ENCODE peak calls at places on chromosomes 5 and 9, in six cellular contexts. E, Z, W, K, Q and L are unnamed samples. For H3K9me3, the result is how much of the 10 kb centered on the place peaks cover.

GRCh38 chr5:54832066-54832465 is 153.3 kb downstream of the ESM1 start:
- DNase-seq in K (peak), Z (no peak), W (no peak), Q (no peak), E (no peak), L (peak)

GRCh38 chr9:121026260-121026691 is 23.8 kb downstream of the C5 start:
- DNase-seq in E (no peak), K (no peak), Q (no peak), W (no peak), Z (no peak), L (peak)

GRCh38 chr5:154309361-154309725 is 118.8 kb downstream of the GALNT10 start:
- DNase-seq in E (no peak), Q (peak), Z (no peak), W (no peak), K (peak), L (peak)

GRCh38 chr5:16723821-16724220 is 107.0 kb upstream of the RETREG1 start:
- DNase-seq in Q (no peak), E (no peak), Z (no peak), K (no peak), W (no peak), L (no peak)

GRCh38 chr5:23367863-23368262 is 139.5 kb upstream of the PRDM9 start:
- DNase-seq in K (no peak), W (no peak), E (no peak), Q (no peak), Z (no peak), L (peak)

GRCh38 chr5:38724301-38725030 is 121.3 kb upstream of the OSMR start:
- DNase-seq in Z (no peak), E (no peak), K (peak), W (no peak), Q (no peak), L (peak)

GRCh38 chr5:123735384-123735783 is 223.4 kb downstream of the CSNK1G3 start:
- DNase-seq in Z (no peak), K (no peak), Q (no peak), W (no peak), E (no peak), L (no peak)

GRCh38 chr5:71767661-71768060 is 48.6 kb downstream of the CARTPT start:
- DNase-seq in W (no peak), K (peak), E (no peak), Z (no peak), Q (no peak), L (no peak)

GRCh38 chr5:91848453-91848852 is 465.3 kb upstream of the ARRDC3 start:
- DNase-seq in E (no peak), Q (no peak), K (peak), Z (no peak), W (no peak), L (peak)

GRCh38 chr5:32780508-32780919 is 69.4 kb downstream of the NPR3 start:
- DNase-seq in E (no peak), W (no peak), K (peak), Q (no peak), Z (no peak), L (no peak)

GRCh38 chr9:23615569-23615968 is 210.5 kb downstream of the ELAVL2 start:
- DNase-seq in Z (no peak), E (no peak), K (no peak), W (no peak), Q (no peak), L (no peak)

GRCh38 chr9:127525426-127526188 is 74.3 kb downstream of the LRSAM1 start:
- DNase-seq in K (peak), Q (peak), E (no peak), Z (no peak), W (no peak), L (peak)

GRCh38 chr5:73638344-73639095 is 12.5 kb downstream of the ARHGEF28 start:
- DNase-seq in Q (no peak), W (no peak), E (no peak), K (peak), Z (no peak), L (peak)

GRCh38 chr5:95892784-95893354 is 68.8 kb downstream of the ELL2 start:
- DNase-seq in Z (no peak), E (peak), Q (no peak), K (no peak), W (no peak), L (peak)

GRCh38 chr5:1763548-1763911 is 36.1 kb downstream of the MRPL36 start:
- DNase-seq in E (peak), W (peak), Z (peak), Q (peak), K (peak), L (peak)

GRCh38 chr5:124647393-124647792 is 99.0 kb downstream of the ZNF608 start:
- DNase-seq in K (no peak), W (no peak), E (no peak), Q (no peak), Z (no peak), L (no peak)

GRCh38 chr9:98520221-98520920 is 188.4 kb downstream of the GABBR2 start:
- DNase-seq in Z (no peak), K (peak), E (no peak), W (no peak), Q (no peak), L (no peak)

GRCh38 chr9:14260101-14260500 is 53.8 kb downstream of the NFIB start:
- DNase-seq in K (peak), Q (no peak), Z (no peak), E (no peak), W (no peak), L (no peak)

GRCh38 chr5:72013741-72014703 is 93.3 kb upstream of the MAP1B start:
- DNase-seq in K (peak), Z (peak), Q (no peak), W (no peak), E (no peak), L (peak)

GRCh38 chr5:123827811-123828210 is 315.8 kb downstream of the CSNK1G3 start:
- DNase-seq in Q (no peak), W (no peak), K (no peak), Z (no peak), E (no peak), L (no peak)

GRCh38 chr5:97042981-97043380 is 99.4 kb downstream of the LIX1 start:
- DNase-seq in W (no peak), Z (no peak), Q (no peak), E (no peak), K (no peak), L (no peak)

GRCh38 chr5:13946111-13946510 is 1.6 kb upstream of the DNAH5 start:
- DNase-seq in Z (no peak), E (no peak), W (no peak), K (peak), Q (peak), L (no peak)

GRCh38 chr5:73419414-73420390 is 28.9 kb downstream of the FOXD1 start:
- DNase-seq in K (peak), W (peak), Q (no peak), Z (no peak), E (peak), L (peak)

GRCh38 chr5:19927919-19928318 is 60.1 kb downstream of the CDH18 start:
- DNase-seq in Q (no peak), W (no peak), K (peak), Z (peak), E (peak), L (peak)

GRCh38 chr5:116514521-116514920 is 60.1 kb downstream of the SEMA6A start:
- DNase-seq in Q (no peak), W (no peak), Z (no peak), K (no peak), E (no peak), L (peak)

GRCh38 chr5:141320225-141321169 is at the start of gene TAF7:
- DNase-seq in Q (peak), Z (peak), W (peak), E (peak), K (peak), L (peak)
- H3K9me3 ChIP-seq in Q (under half), Z (under half), W (under half), E (under half), K (under half), L (half or more)

DNA sequence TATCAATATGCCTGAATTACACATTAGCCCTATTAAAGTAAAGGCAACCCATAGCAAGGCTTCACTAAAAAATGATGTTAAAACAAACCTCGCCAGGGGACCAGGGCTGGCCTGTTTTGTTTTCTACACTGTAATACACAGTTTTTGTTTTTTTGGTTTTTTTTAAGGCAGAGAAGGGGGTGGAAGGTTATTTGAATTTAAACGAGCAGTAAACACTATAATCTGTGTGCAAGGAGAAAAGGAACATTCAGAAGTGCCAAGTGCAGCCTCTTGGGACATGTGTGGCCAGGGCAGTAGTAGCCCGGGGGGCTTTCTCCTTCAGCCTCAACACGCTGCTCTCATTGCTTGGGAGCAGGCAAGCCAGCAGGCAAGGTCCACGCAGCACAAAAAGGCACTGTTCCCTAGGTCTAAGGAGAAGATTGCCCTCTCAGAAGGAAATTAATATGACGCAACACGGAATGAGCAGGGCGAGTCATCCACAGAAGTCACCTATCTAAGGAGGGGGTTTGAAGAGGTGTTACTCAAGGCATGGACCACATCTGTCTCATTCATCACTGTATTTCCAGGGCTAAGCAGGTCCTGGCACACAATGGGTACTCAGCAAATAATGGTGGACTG is 16.2 kb downstream of the SIL1 start:
- DNase-seq in W (no peak), K (peak), Q (no peak), Z (no peak), E (no peak), L (peak)
- H2BK120ac ChIP-seq in W (no peak), K (no peak), Q (no peak), Z (no peak), E (no peak), L (no peak)

GRCh38 chr9:61674465-61674864 is 484.6 kb downstream of the SPATA31A7 start:
- DNase-seq in K (no peak), W (no peak), Z (no peak), Q (no peak), E (no peak), L (no peak)
- H3K9me3 ChIP-seq in K (under half), W (under half), Z (under half), Q (half or more), E (half or more), L (under half)

GRCh38 chr9:109403766-109404320 is 83.0 kb upstream of the EPB41L4B start:
- DNase-seq in Z (no peak), W (no peak), Q (no peak), E (no peak), K (no peak), L (no peak)
- H2BK120ac ChIP-seq in Z (no peak), W (no peak), Q (no peak), E (no peak), K (no peak), L (no peak)

DNA sequence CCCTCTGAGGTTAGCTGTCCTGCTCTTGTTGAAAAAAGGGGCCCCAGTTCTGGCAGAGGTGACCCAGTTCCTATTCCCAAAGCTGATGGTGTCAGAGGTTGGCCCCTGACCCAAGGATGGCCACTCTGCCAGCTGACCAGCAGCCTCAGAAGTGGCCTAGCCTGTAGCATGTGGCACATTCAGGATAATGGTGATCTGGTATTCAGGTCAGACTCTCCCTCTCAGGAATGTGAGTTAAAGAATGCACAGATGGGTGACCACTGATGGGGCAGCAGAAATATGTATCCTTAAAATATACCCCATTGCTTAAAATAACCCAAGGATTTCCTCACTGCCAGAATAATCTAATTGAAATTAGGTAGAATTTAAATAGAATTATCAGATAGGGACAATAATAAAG is 369.2 kb downstream of the SEMA5A start:
- DNase-seq in W (no peak), E (no peak), Q (no peak), K (no peak), Z (no peak), L (no peak)
- H3K9me3 ChIP-seq in W (under half), E (under half), Q (under half), K (under half), Z (under half), L (under half)

GRCh38 chr9:136799079-136799853 is 3.1 kb downstream of the CCDC183 start:
- DNase-seq in Q (no peak), E (no peak), K (no peak), W (no peak), Z (no peak), L (no peak)

GRCh38 chr9:136794281-136795026 is 1.7 kb upstream of the CCDC183 start:
- DNase-seq in E (no peak), W (no peak), Q (no peak), K (no peak), Z (no peak), L (no peak)

GRCh38 chr9:136795027-136795402 is 1.1 kb upstream of the CCDC183 start:
- DNase-seq in E (no peak), Q (no peak), W (no peak), K (no peak), Z (no peak), L (no peak)

GRCh38 chr9:136798708-136799078 is 2.6 kb downstream of the CCDC183 start:
- DNase-seq in E (no peak), K (no peak), Q (no peak), Z (no peak), W (no peak), L (no peak)

DNA sequence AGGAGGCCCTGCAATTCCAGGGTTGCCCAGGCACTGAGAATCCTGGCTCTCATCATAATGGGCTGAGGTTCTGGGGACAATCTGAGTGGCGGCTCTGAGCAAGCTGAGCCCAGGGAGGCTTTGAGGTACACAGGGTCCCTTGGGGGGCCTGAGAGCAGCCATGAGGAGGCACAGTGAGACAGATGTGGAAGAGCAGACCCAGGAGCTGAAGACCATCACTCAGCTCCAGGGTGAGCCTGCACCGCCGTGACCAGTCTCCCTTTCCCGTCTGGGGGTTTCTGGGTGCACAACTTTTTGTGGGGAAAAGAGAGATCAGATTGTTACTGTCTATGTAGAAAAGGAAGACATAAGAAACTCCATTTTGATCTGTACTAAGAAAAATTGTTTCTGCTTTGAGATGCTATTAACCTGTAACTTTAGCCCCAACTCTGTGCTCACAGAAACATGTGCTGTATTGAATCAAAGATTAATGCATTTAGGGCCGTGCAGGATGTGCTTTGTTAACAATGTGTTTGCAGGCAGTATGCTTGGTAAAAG is at the start of gene CCDC183:
- DNase-seq in E (no peak), K (no peak), Q (no peak), Z (no peak), W (no peak), L (peak)
- H2BK120ac ChIP-seq in E (no peak), K (no peak), Q (peak), Z (peak), W (no peak), L (peak)

DNA sequence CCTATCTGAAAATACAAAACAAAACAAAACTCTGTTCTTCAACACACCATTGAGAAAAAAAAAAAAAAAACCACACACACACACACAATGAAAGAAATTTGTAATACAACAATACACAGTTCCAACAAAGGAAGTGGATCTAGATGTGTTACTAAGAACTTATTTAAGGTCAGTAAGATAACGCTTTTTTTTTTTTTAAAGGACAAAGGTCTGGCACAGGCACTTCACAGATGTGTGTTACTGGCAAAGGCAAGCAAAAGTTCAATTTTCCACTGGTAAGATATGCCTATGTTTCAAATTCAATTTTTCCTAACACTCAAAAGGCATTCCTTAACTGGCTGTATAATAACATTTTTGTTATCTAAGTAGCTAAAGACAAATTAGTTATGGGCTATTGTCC is 3.6 kb downstream of the RFK start:
- DNase-seq in Z (no peak), E (no peak), W (no peak), Q (no peak), K (no peak), L (no peak)
- H3K9me3 ChIP-seq in Z (under half), E (under half), W (under half), Q (under half), K (under half), L (under half)

DNA sequence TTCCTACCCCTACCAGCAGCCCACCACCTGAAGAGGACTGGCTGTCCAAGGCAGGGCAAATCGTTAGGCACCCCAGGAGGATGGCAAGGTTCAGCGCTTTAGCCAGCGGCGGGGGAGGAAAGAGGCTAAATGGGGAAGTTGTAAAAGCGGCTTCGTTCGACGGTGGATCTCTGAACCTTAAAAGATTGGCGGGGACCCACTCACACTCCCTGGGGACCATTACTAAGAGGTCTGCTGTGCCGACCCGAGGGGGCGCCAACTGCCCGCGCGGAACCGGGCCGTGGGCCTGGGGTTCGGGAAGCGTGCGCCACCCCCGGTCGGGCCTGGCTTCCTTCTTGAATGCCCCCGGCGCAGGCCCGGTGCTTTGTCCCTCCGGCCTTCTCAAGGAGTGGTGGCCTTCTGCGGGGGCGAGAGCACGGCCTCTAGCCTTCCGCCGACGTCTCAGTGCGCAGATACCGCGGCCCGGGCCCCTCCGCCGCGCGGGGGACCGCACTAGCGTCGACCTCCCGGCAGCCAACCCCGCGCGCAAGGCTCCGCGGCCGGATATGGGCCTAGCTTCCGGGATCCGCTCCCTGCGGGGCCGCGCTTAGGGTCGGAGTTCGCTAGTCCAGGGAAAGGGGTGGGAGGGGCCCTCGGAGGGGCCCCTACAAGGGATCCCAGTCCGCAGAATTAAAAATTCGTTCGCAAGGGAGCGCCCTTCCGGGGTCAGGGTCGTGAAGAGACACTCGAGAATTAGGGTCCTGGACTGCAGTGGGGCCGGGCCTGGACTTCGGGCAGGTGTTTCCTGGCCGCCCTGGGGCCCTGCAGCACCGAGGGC is 10.5 kb downstream of the NR2F1-AS1 start:
- DNase-seq in K (no peak), Z (no peak), E (peak), W (peak), Q (no peak), L (no peak)
- H2BK120ac ChIP-seq in K (no peak), Z (no peak), E (no peak), W (no peak), Q (no peak), L (no peak)

GRCh38 chr5:153135416-153135815 is 355.1 kb upstream of the GRIA1 start:
- DNase-seq in Z (no peak), W (no peak), K (no peak), E (no peak), Q (no peak), L (no peak)
- H3K9me3 ChIP-seq in Z (under half), W (under half), K (under half), E (under half), Q (under half), L (under half)